ENCODE peak calls at places on chromosomes 16 and 17, in seven cellular contexts. V is GM23338, K is small intestine, Y is colonic mucosa, H is fibroblast of lung, X is A549, I is thyroid gland. U is an unnamed sample.

GRCh38 chr17:50487213-50488096 is 8.8 kb downstream of the RSAD1 start:
- DNase-seq in I (peak; percentile 69), V (no peak), K (no peak), X (no peak), Y (no peak), H (peak; percentile 24), U (no peak)

GRCh38 chr16:50280932-50281331 is 14.6 kb downstream of the ADCY7 start:
- DNase-seq in K (no peak), H (no peak), V (no peak), X (no peak), I (no peak), Y (no peak), U (no peak)

GRCh38 chr17:44758414-44759095 is at the start of gene ADAM11:
- DNase-seq in V (peak; percentile 69), Y (no peak), I (no peak), X (peak; percentile 74), K (no peak), H (no peak), U (no peak)

GRCh38 chr16:30065943-30066881 is 652 bp downstream of the ALDOA start:
- DNase-seq in I (no peak), X (no peak), H (peak; percentile 70), Y (peak; percentile 52), K (peak; percentile 43), V (peak; percentile 54), U (no peak)

GRCh38 chr16:24272379-24272778 is 16.2 kb downstream of the CACNG3 start:
- DNase-seq in V (no peak), I (no peak), Y (no peak), K (no peak), H (no peak), X (no peak), U (no peak)

GRCh38 chr17:9926150-9926804 is 21.2 kb upstream of the RCVRN start:
- DNase-seq in I (no peak), K (no peak), X (no peak), H (no peak), V (no peak), Y (no peak), U (no peak)

GRCh38 chr17:20919990-20920812 is 122.6 kb downstream of the USP22 start:
- DNase-seq in K (no peak), X (no peak), Y (no peak), H (peak; percentile 45), V (no peak), I (no peak), U (no peak)

GRCh38 chr17:2183346-2183745 is 120.2 kb downstream of the SMG6 start:
- DNase-seq in K (no peak), I (no peak), Y (no peak), V (no peak), X (no peak), H (peak; percentile 37), U (no peak)

GRCh38 chr17:18246109-18246725 is 12.3 kb downstream of the FLII start:
- DNase-seq in X (no peak), I (no peak), V (no peak), K (no peak), H (no peak), Y (no peak), U (no peak)

GRCh38 chr17:48011405-48012150 is 26.0 kb downstream of the COPZ2 start:
- DNase-seq in I (no peak), Y (no peak), X (peak; percentile 78), V (peak; percentile 80), K (peak; percentile 44), H (peak; percentile 35), U (no peak)

GRCh38 chr16:57531635-57532220 is 4.6 kb downstream of the CCDC102A start:
- DNase-seq in Y (no peak), V (no peak), I (no peak), X (no peak), K (no peak), H (no peak), U (peak; percentile 54)

GRCh38 chr17:20954794-20955193 is 88.0 kb downstream of the USP22 start:
- DNase-seq in I (no peak), V (no peak), X (no peak), K (no peak), H (no peak), Y (no peak), U (no peak)

GRCh38 chr17:77946900-77947643 is 11.4 kb upstream of the TNRC6C start:
- DNase-seq in X (no peak), H (no peak), K (no peak), Y (no peak), V (no peak), I (no peak), U (no peak)

GRCh38 chr16:80210787-80211186 is 330.0 kb upstream of the DYNLRB2 start:
- DNase-seq in H (no peak), V (no peak), I (no peak), Y (no peak), K (no peak), X (no peak), U (no peak)

GRCh38 chr17:81487487-81488275 is 24.9 kb downstream of the ACTG1 start:
- DNase-seq in X (peak; percentile 98), V (peak; percentile 78), K (peak; percentile 82), I (peak; percentile 80), Y (peak; percentile 81), H (peak; percentile 60), U (peak; percentile 84)

GRCh38 chr16:30395155-30395991 is at the start of gene ZNF48:
- DNase-seq in V (peak; percentile 92), Y (peak; percentile 72), K (peak; percentile 71), X (peak; percentile 59), I (peak; percentile 88), H (peak; percentile 91), U (peak; percentile 89)

DNA sequence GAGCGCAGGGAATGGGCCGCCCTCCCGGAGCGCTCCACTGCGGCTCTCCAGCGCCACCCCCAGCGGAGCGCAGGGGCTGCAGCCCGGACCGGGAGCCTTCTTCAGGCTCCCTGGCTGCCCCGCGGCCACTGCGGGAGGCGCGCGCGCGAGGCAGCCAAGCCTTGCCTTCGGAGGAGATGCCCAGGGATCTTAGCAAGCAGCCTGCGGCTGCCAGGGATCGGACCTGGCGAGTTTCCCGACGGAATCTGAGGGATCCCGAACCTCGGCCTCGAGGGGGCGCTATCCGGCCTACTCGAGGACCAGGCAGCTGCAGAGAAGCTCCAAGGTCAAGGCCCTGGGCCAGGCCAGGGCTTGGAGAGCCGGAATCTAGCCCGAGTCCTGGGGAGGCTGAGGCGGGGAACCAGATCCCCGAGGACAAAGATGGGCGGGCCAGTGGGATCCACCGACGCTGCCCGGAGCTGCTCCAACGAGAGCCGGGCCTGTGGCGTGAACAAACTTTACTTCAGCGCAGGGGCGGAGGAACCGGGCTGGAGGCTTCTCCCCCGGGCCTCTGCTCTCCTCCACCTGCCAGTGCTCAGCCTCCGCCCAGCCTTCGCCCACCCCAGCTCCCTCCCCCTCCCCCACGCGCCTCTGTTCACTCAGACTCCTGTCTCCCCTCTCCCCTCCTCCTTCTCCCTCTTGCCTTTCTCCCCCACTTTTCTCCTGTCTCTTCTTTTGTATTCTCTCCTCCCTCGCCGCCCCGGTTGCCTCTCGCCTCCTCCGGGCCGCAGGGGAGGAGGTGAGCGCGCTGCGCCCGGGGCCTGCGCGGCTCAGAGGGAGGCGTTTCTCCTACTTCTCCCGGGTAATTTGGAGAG is at the start of gene IRX6:
- DNase-seq in H (no peak), V (peak; percentile 90), I (peak; percentile 72), K (no peak), X (peak; percentile 14), Y (no peak), U (no peak)
- H3K4me3 ChIP-seq in H (no peak within 1 kb of the TSS), V (peak within 1 kb of the TSS; percentile 87), I (no peak within 1 kb of the TSS), K (no peak within 1 kb of the TSS), X (peak within 1 kb of the TSS; percentile 26), Y (no peak within 1 kb of the TSS), U (peak within 1 kb of the TSS; percentile 42)

DNA sequence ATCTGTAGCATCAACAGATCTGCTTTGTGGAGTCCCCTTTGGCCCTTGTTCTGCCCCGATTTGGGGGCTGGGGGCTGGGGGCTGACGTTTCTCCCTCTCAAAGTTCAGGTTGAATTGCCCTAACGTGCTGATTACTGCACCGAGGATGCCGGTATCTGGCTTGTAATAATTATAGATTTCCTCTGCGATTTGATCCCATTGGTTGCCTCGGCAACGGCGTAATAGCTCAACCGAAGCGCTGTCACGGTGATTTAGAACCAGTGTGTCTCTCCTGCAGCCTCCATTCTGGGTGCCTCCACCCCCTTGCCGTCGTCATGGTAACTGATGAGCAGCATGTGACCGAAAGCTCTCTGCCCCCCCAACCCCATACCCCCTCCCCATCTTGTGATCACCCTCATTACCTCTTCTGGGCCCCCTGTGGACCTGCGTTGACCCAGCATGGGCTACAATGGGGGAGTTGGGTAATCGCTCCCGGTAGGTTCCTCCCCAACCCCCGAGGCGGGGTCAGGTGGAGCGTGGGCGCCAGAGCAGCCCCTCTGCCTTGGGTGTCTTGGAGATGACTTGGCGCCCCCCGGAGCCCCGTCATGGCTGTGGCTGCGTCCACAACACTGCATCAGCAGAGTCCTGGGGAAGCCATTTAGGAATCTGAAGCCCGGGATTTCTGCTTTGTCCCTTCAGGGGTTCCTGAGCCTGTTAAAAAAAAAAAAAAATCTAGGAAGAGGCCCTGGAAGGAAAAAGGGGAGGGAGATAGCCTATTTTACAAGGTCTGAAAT is 38.4 kb downstream of the ABAT start:
- DNase-seq in X (no peak), I (no peak), H (no peak), Y (no peak), K (no peak), V (peak; percentile 82), U (no peak)
- H3K27ac ChIP-seq in X (no peak overlapping the region), I (no peak overlapping the region), H (no peak overlapping the region), Y (no peak overlapping the region), K (no peak overlapping the region), V (no peak overlapping the region), U (no peak overlapping the region)

GRCh38 chr17:37672545-37673078 is 29.4 kb upstream of the DDX52 start:
- DNase-seq in H (peak; percentile 19), V (no peak), Y (no peak), X (no peak), K (no peak), I (no peak), U (no peak)
- H3K4me1 ChIP-seq in H (peaks cover 12% of the 10 kb centered on the region), V (no peaks in the 10 kb centered on the region), Y (no peaks in the 10 kb centered on the region), X (peaks cover 24% of the 10 kb centered on the region), K (peaks cover 9% of the 10 kb centered on the region), I (no peaks in the 10 kb centered on the region), U (no peaks in the 10 kb centered on the region)

GRCh38 chr16:31478956-31479355 is 4.0 kb upstream of the SLC5A2 start:
- DNase-seq in H (no peak), K (no peak), V (no peak), I (no peak), Y (no peak), X (no peak), U (no peak)

GRCh38 chr16:31476305-31477219 is 4.6 kb downstream of the TGFB1I1 start:
- DNase-seq in V (peak; percentile 88), H (no peak), I (peak; percentile 93), Y (peak; percentile 97), K (peak; percentile 89), X (no peak), U (peak; percentile 84)

GRCh38 chr16:31479752-31480151 is 3.2 kb upstream of the SLC5A2 start:
- DNase-seq in K (peak; percentile 81), H (no peak), Y (no peak), X (no peak), I (no peak), V (no peak), U (no peak)

GRCh38 chr16:31475949-31476304 is 4.0 kb downstream of the TGFB1I1 start:
- DNase-seq in V (peak; percentile 48), Y (peak; percentile 70), K (no peak), X (no peak), I (peak; percentile 55), H (no peak), U (no peak)

GRCh38 chr16:31477220-31478216 is 5.4 kb upstream of the SLC5A2 start:
- DNase-seq in K (peak; percentile 87), X (no peak), I (peak; percentile 95), H (no peak), V (peak; percentile 91), Y (peak; percentile 92), U (no peak)
- H3K4me3 ChIP-seq in K (peak overlapping the region; percentile 51), X (no peak overlapping the region), I (no peak overlapping the region), H (no peak overlapping the region), V (peak overlapping the region; percentile 83), Y (peak overlapping the region; percentile 44), U (peak overlapping the region; percentile 24)

U was measured in ascending aorta.